ENCODE peak calls at places on chromosomes 13 and 19, in seven cellular contexts. G is EL; H is hypothalamus; P is Right ventricle myocardium superior; K is CD4-positive, alpha-beta T cell; S is CD8-positive, alpha-beta memory T cell; R is memory B cell. E is an unnamed sample.

GRCh38 chr19:18856385-18857126 is 24.8 kb downstream of the UPF1 start:
- DNase-seq in S (no peak), H (peak), P (no peak), G (no peak), K (no peak), R (no peak), E (no peak)

GRCh38 chr19:4025317-4025716 is 17.8 kb downstream of the PIAS4 start:
- DNase-seq in K (no peak), H (no peak), S (no peak), G (no peak), R (no peak), P (no peak), E (no peak)

GRCh38 chr13:42041017-42041683 is 7.3 kb upstream of the DGKH start:
- DNase-seq in S (peak), G (peak), P (peak), R (peak), H (no peak), K (peak), E (peak)

GRCh38 chr19:41541990-41542584 is 33.9 kb upstream of the CEACAM21 start:
- DNase-seq in R (peak), S (peak), G (peak), K (peak), P (peak), H (no peak), E (peak)

GRCh38 chr13:22454586-22454985 is 726.2 kb upstream of the SGCG start:
- DNase-seq in P (no peak), G (no peak), S (no peak), R (no peak), H (no peak), K (no peak), E (no peak)

GRCh38 chr19:34131100-34131499 is 41.2 kb upstream of the LSM14A start:
- DNase-seq in S (no peak), R (no peak), H (no peak), P (no peak), K (no peak), G (peak), E (peak)

GRCh38 chr19:19113040-19113541 is 25.2 kb downstream of the TMEM161A start:
- DNase-seq in H (no peak), R (no peak), G (peak), K (no peak), P (no peak), S (no peak), E (peak)

GRCh38 chr13:113342820-113343691 is 20.9 kb downstream of the GRTP1 start:
- DNase-seq in R (no peak), P (no peak), G (no peak), H (no peak), S (no peak), K (no peak), E (no peak)

GRCh38 chr13:20492641-20493040 is 33.0 kb downstream of the CRYL1 start:
- DNase-seq in S (no peak), P (no peak), K (peak), G (peak), H (no peak), R (peak), E (peak)

GRCh38 chr19:48867922-48868195 is 558 bp downstream of the PLEKHA4 start:
- DNase-seq in H (no peak), P (no peak), R (no peak), K (no peak), S (no peak), G (no peak), E (no peak)

GRCh38 chr19:42042455-42043170 is 27.4 kb downstream of the GRIK5 start:
- DNase-seq in P (no peak), H (no peak), S (no peak), R (no peak), G (no peak), K (no peak), E (no peak)

E was measured in IMR-90.